ENCODE peak calls at places on chromosomes 6 and 20, in seven cellular contexts. M is H1, S is HepG2, O is GM12878, B is GM12892, X is GM12891, C is K562. D is an unnamed sample.

GRCh38 chr20:46438156-46438750 is 31.8 kb upstream of the ELMO2 start:
- DNase-seq in M (peak; percentile 3), X (peak; percentile 32), S (peak; percentile 50), O (no peak), B (no peak), C (peak; percentile 32), D (peak; percentile 65)

GRCh38 chr20:33282991-33283555 is at the start of gene BPIFB1:
- DNase-seq in B (no peak), X (no peak), C (no peak), S (peak; percentile 46), O (no peak), M (no peak), D (no peak)

GRCh38 chr20:58233881-58234528 is 5.6 kb upstream of the ANKRD60 start:
- DNase-seq in B (no peak), C (peak; percentile 77), M (no peak), X (no peak), O (no peak), S (peak; percentile 34), D (peak; percentile 72)

GRCh38 chr6:112253505-112253841 is 894 bp downstream of the LAMA4 start:
- DNase-seq in O (no peak), X (no peak), B (no peak), C (no peak), M (no peak), S (no peak), D (peak; percentile 50)

GRCh38 chr6:122246906-122247658 is 152.4 kb upstream of the HSF2 start:
- DNase-seq in S (no peak), C (no peak), B (no peak), X (no peak), O (no peak), M (no peak), D (no peak)

GRCh38 chr6:16201706-16202105 is 36.7 kb upstream of the GMPR start:
- DNase-seq in O (no peak), S (peak; percentile 35), B (no peak), X (no peak), M (no peak), C (no peak), D (no peak)

GRCh38 chr6:44062105-44062770 is 65.0 kb downstream of the MRPL14 start:
- DNase-seq in M (no peak), S (no peak), X (no peak), O (no peak), C (no peak), B (no peak), D (no peak)

GRCh38 chr6:168193816-168194701 is 115.0 kb upstream of the FRMD1 start:
- DNase-seq in B (no peak), S (peak; percentile 60), C (peak; percentile 61), X (no peak), M (no peak), O (no peak), D (peak; percentile 43)

GRCh38 chr20:44394520-44395182 is 39.2 kb downstream of the HNF4A start:
- DNase-seq in S (peak; percentile 100), M (no peak), O (no peak), X (no peak), C (peak; percentile 80), B (no peak), D (no peak)

GRCh38 chr6:90350689-90351554 is 54.3 kb upstream of the BACH2 start:
- DNase-seq in M (no peak), X (no peak), C (peak; percentile 27), B (no peak), O (no peak), S (no peak), D (no peak)

GRCh38 chr6:166768761-166769160 is 141.7 kb upstream of the RPS6KA2 start:
- DNase-seq in C (no peak), X (no peak), B (no peak), O (no peak), S (no peak), M (no peak), D (no peak)

GRCh38 chr20:5448449-5449118 is 131.8 kb upstream of the PROKR2 start:
- DNase-seq in X (no peak), M (peak; percentile 36), C (peak; percentile 29), B (peak; percentile 34), O (no peak), S (peak; percentile 57), D (peak; percentile 81)

GRCh38 chr20:52219441-52219840 is 27.9 kb upstream of the ZFP64 start:
- DNase-seq in C (no peak), O (no peak), S (peak; percentile 37), B (no peak), X (no peak), M (no peak), D (no peak)

GRCh38 chr6:106847116-106847515 is 127.4 kb downstream of the CD24 start:
- DNase-seq in B (no peak), O (peak; percentile 31), X (no peak), C (peak; percentile 76), S (no peak), M (no peak), D (no peak)

GRCh38 chr20:4488407-4489339 is 233.0 kb upstream of the PRND start:
- DNase-seq in X (no peak), B (no peak), M (no peak), S (no peak), C (no peak), O (no peak), D (no peak)

GRCh38 chr6:7911345-7911725 is 747 bp upstream of the TXNDC5 start:
- DNase-seq in S (no peak), B (no peak), O (no peak), M (no peak), X (no peak), C (no peak), D (no peak)
- TF ChIP-seq TAF1 in S (no peak), B (no peak), O (no peak), M (no peak), X (no peak), C (no peak), D (no peak)

DNA sequence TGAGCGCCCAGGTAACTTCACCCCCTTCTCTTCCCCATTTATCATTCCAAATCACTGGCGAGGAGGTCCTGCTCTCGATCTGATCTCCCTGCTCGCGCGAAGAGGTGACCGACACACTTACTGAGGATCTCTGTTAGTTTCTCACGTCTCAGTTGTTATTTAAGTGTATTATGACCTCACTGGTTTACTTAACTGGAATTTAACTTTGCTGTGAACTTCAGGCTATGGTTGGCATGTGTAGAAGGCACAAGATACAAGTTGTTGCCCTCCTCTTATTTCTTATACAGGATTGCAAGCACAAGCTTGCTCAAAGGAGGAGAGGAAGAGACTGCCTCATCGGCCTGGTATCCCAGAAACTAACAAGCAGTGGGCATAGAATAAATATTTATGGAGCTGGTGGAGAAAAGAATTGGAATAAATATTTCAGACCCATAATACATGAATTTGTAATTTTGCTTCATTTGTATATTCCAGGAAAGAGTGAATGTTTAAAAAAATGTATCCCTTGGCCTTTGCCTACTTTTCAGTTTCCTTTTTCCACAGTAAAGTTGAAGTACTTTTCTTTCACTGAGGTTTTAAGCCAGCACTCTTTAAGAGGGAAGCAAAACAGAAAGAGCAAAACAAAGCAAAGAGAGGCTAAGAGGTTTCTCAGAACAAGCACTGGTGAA is 1.3 kb downstream of the RNF217 start:
- DNase-seq in X (no peak), O (no peak), M (no peak), C (no peak), B (no peak), S (no peak), D (no peak)
- TF ChIP-seq TAF1 in X (no peak), O (no peak), M (no peak), C (peak; percentile 4), B (no peak), S (no peak), D (no peak)

GRCh38 chr6:6646859-6647258 is 58.3 kb downstream of the LY86 start:
- DNase-seq in B (no peak), S (no peak), X (no peak), O (no peak), M (no peak), C (peak; percentile 39), D (no peak)
- TF ChIP-seq TAF1 in B (no peak), S (no peak), X (no peak), O (no peak), M (no peak), C (no peak), D (no peak)

GRCh38 chr6:17714879-17715860 is 8.4 kb upstream of the NUP153 start:
- DNase-seq in O (no peak), X (no peak), S (no peak), M (no peak), B (no peak), C (peak; percentile 88), D (no peak)
- TF ChIP-seq TAF1 in O (no peak), X (no peak), S (no peak), M (no peak), B (no peak), C (no peak), D (peak; percentile 13)

DNA sequence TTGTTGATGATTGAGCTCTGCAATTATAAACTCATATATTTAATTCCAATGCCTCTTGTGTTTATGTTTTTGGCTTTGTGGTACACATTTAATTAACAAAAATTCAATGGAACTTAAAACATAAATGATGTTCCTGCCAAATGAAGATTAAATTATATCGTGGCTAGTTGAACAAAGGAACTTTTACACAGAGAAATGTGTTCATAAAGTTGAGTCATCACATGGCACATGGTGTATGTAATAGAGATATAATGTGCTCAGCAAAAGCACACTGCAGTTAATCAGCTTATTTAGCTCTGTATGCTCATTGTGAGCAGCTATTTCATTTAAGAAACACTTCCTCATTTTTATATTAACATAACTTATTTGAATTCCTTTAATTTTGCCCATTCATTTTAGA is 1295.6 kb upstream of the CITED2 start:
- DNase-seq in O (no peak), M (no peak), S (no peak), X (no peak), B (no peak), C (no peak), D (no peak)
- TF ChIP-seq TAF1 in O (no peak), M (no peak), S (no peak), X (no peak), B (no peak), C (no peak), D (no peak)

GRCh38 chr20:22775671-22776139 is 191.3 kb upstream of the FOXA2 start:
- DNase-seq in X (no peak), S (peak; percentile 38), B (no peak), C (no peak), M (no peak), O (no peak), D (no peak)

GRCh38 chr20:22770240-22770800 is 185.9 kb upstream of the FOXA2 start:
- DNase-seq in O (no peak), C (no peak), B (no peak), M (no peak), S (no peak), X (no peak), D (no peak)

GRCh38 chr20:22775256-22775655 is 190.9 kb upstream of the FOXA2 start:
- DNase-seq in C (no peak), M (no peak), B (no peak), O (no peak), X (no peak), S (no peak), D (no peak)

GRCh38 chr20:22771706-22772105 is 187.3 kb upstream of the FOXA2 start:
- DNase-seq in C (no peak), O (no peak), S (no peak), B (no peak), X (no peak), M (no peak), D (no peak)

GRCh38 chr20:22773326-22773725 is 189.0 kb upstream of the FOXA2 start:
- DNase-seq in C (no peak), X (no peak), S (no peak), M (no peak), B (no peak), O (no peak), D (no peak)
- TF ChIP-seq TAF1 in C (no peak), X (no peak), S (no peak), M (no peak), B (no peak), O (no peak), D (no peak)

GRCh38 chr20:1165941-1166340 is 18.8 kb downstream of the TMEM74B start:
- DNase-seq in O (no peak), S (no peak), M (no peak), X (no peak), C (no peak), B (no peak), D (no peak)
- TF ChIP-seq TAF1 in O (no peak), S (no peak), M (no peak), X (no peak), C (no peak), B (no peak), D (no peak)